ENCODE peak calls at places on chromosomes 5 and 9, in six cellular contexts. One of them, this sample, is unnamed.

GRCh38 chr5:122195784-122196394 is 66.5 kb downstream of the ZNF474 start:
- DNase-seq in BE2C: peak; percentile 35
- DNase-seq in IMR-90: peak; percentile 70
- DNase-seq in PC-9: no peak
- DNase-seq in WERI-Rb-1: peak; percentile 32
- DNase-seq in psoas muscle: no peak
- DNase-seq in this sample: peak; percentile 39

GRCh38 chr5:41686767-41687166 is 176.4 kb upstream of the PLCXD3 start:
- DNase-seq in BE2C: no peak
- DNase-seq in IMR-90: no peak
- DNase-seq in PC-9: no peak
- DNase-seq in WERI-Rb-1: no peak
- DNase-seq in psoas muscle: no peak
- DNase-seq in this sample: no peak

GRCh38 chr5:149452665-149453617 is 73.8 kb upstream of the IL17B start:
- DNase-seq in BE2C: no peak
- DNase-seq in IMR-90: peak; percentile 96
- DNase-seq in PC-9: no peak
- DNase-seq in WERI-Rb-1: no peak
- DNase-seq in psoas muscle: peak; percentile 84
- DNase-seq in this sample: no peak

GRCh38 chr5:132815454-132815853 is 2.4 kb downstream of the SOWAHA start:
- DNase-seq in BE2C: no peak
- DNase-seq in IMR-90: peak; percentile 55
- DNase-seq in PC-9: no peak
- DNase-seq in WERI-Rb-1: no peak
- DNase-seq in psoas muscle: no peak
- DNase-seq in this sample: no peak

GRCh38 chr9:120759755-120760400 is 33.3 kb downstream of the FBXW2 start:
- DNase-seq in BE2C: no peak
- DNase-seq in IMR-90: no peak
- DNase-seq in PC-9: no peak
- DNase-seq in WERI-Rb-1: no peak
- DNase-seq in psoas muscle: no peak
- DNase-seq in this sample: no peak

GRCh38 chr9:86585422-86586143 is 231.4 kb upstream of the TUT7 start:
- DNase-seq in BE2C: no peak
- DNase-seq in IMR-90: peak; percentile 26
- DNase-seq in PC-9: no peak
- DNase-seq in WERI-Rb-1: no peak
- DNase-seq in psoas muscle: no peak
- DNase-seq in this sample: no peak

GRCh38 chr9:73199886-73200285 is 48.2 kb downstream of the ANXA1 start:
- DNase-seq in BE2C: peak; percentile 8
- DNase-seq in IMR-90: no peak
- DNase-seq in PC-9: no peak
- DNase-seq in WERI-Rb-1: peak; percentile 82
- DNase-seq in psoas muscle: no peak
- DNase-seq in this sample: no peak

GRCh38 chr9:26744362-26744965 is 148.1 kb downstream of the CAAP1 start:
- DNase-seq in BE2C: no peak
- DNase-seq in IMR-90: peak; percentile 38
- DNase-seq in PC-9: no peak
- DNase-seq in WERI-Rb-1: no peak
- DNase-seq in psoas muscle: no peak
- DNase-seq in this sample: no peak

GRCh38 chr5:149605998-149606721 is 24.9 kb downstream of the ARHGEF37 start:
- DNase-seq in BE2C: no peak
- DNase-seq in IMR-90: peak; percentile 82
- DNase-seq in PC-9: peak; percentile 98
- DNase-seq in WERI-Rb-1: no peak
- DNase-seq in psoas muscle: peak; percentile 66
- DNase-seq in this sample: no peak

GRCh38 chr5:37471666-37472197 is 92.6 kb downstream of the WDR70 start:
- DNase-seq in BE2C: no peak
- DNase-seq in IMR-90: no peak
- DNase-seq in PC-9: no peak
- DNase-seq in WERI-Rb-1: no peak
- DNase-seq in psoas muscle: no peak
- DNase-seq in this sample: no peak

GRCh38 chr5:113059232-113059805 is 82.7 kb downstream of the DCP2 start:
- DNase-seq in BE2C: peak; percentile 95
- DNase-seq in IMR-90: peak; percentile 74
- DNase-seq in PC-9: no peak
- DNase-seq in WERI-Rb-1: no peak
- DNase-seq in psoas muscle: no peak
- DNase-seq in this sample: no peak

GRCh38 chr5:99553411-99553810 is 624.6 kb upstream of the CHD1 start:
- DNase-seq in BE2C: no peak
- DNase-seq in IMR-90: no peak
- DNase-seq in PC-9: no peak
- DNase-seq in WERI-Rb-1: no peak
- DNase-seq in psoas muscle: no peak
- DNase-seq in this sample: no peak

GRCh38 chr5:164627051-164627450 is 1121.6 kb downstream of the MAT2B start:
- DNase-seq in BE2C: no peak
- DNase-seq in IMR-90: no peak
- DNase-seq in PC-9: no peak
- DNase-seq in WERI-Rb-1: no peak
- DNase-seq in psoas muscle: no peak
- DNase-seq in this sample: no peak

GRCh38 chr9:132857031-132857430 is 21.1 kb downstream of the AK8 start:
- DNase-seq in BE2C: no peak
- DNase-seq in IMR-90: peak; percentile 72
- DNase-seq in PC-9: no peak
- DNase-seq in WERI-Rb-1: no peak
- DNase-seq in psoas muscle: peak; percentile 68
- DNase-seq in this sample: no peak

GRCh38 chr9:80401243-80401642 is 829.5 kb downstream of the TLE4 start:
- DNase-seq in BE2C: no peak
- DNase-seq in IMR-90: no peak
- DNase-seq in PC-9: no peak
- DNase-seq in WERI-Rb-1: no peak
- DNase-seq in psoas muscle: no peak
- DNase-seq in this sample: no peak

GRCh38 chr9:96617439-96618185 is 2.0 kb downstream of the CDC14B start:
- DNase-seq in BE2C: peak; percentile 11
- DNase-seq in IMR-90: no peak
- DNase-seq in PC-9: no peak
- DNase-seq in WERI-Rb-1: no peak
- DNase-seq in psoas muscle: no peak
- DNase-seq in this sample: no peak

GRCh38 chr5:95543017-95543705 is 11.6 kb downstream of the SKIC3 start:
- DNase-seq in BE2C: no peak
- DNase-seq in IMR-90: peak; percentile 32
- DNase-seq in PC-9: no peak
- DNase-seq in WERI-Rb-1: no peak
- DNase-seq in psoas muscle: no peak
- DNase-seq in this sample: no peak

GRCh38 chr5:543755-544674 is 19.8 kb upstream of the SLC9A3 start:
- DNase-seq in BE2C: peak; percentile 4
- DNase-seq in IMR-90: no peak
- DNase-seq in PC-9: no peak
- DNase-seq in WERI-Rb-1: no peak
- DNase-seq in psoas muscle: peak; percentile 66
- DNase-seq in this sample: no peak

GRCh38 chr5:172559004-172559932 is 81.8 kb upstream of the NEURL1B start:
- DNase-seq in BE2C: no peak
- DNase-seq in IMR-90: peak; percentile 89
- DNase-seq in PC-9: no peak
- DNase-seq in WERI-Rb-1: no peak
- DNase-seq in psoas muscle: peak; percentile 77
- DNase-seq in this sample: no peak

GRCh38 chr9:95038666-95039065 is 278.8 kb downstream of the FANCC start:
- DNase-seq in BE2C: no peak
- DNase-seq in IMR-90: no peak
- DNase-seq in PC-9: no peak
- DNase-seq in WERI-Rb-1: no peak
- DNase-seq in psoas muscle: no peak
- DNase-seq in this sample: no peak

GRCh38 chr5:102138243-102138653 is 157.8 kb downstream of the SLCO4C1 start:
- DNase-seq in BE2C: no peak
- DNase-seq in IMR-90: no peak
- DNase-seq in PC-9: no peak
- DNase-seq in WERI-Rb-1: no peak
- DNase-seq in psoas muscle: no peak
- DNase-seq in this sample: no peak

GRCh38 chr5:162685302-162685701 is 617.7 kb downstream of the GABRG2 start:
- DNase-seq in BE2C: no peak
- DNase-seq in IMR-90: no peak
- DNase-seq in PC-9: no peak
- DNase-seq in WERI-Rb-1: no peak
- DNase-seq in psoas muscle: no peak
- DNase-seq in this sample: no peak

GRCh38 chr5:109718632-109719031 is 28.9 kb downstream of the MAN2A1 start:
- DNase-seq in BE2C: no peak
- DNase-seq in IMR-90: peak; percentile 14
- DNase-seq in PC-9: no peak
- DNase-seq in WERI-Rb-1: no peak
- DNase-seq in psoas muscle: no peak
- DNase-seq in this sample: no peak

GRCh38 chr5:17105744-17106450 is 111.5 kb upstream of the BASP1 start:
- DNase-seq in BE2C: no peak
- DNase-seq in IMR-90: peak; percentile 84
- DNase-seq in PC-9: no peak
- DNase-seq in WERI-Rb-1: no peak
- DNase-seq in psoas muscle: peak; percentile 60
- DNase-seq in this sample: no peak

GRCh38 chr9:7756088-7756487 is 43.5 kb downstream of the DMAC1 start:
- DNase-seq in BE2C: no peak
- DNase-seq in IMR-90: no peak
- DNase-seq in PC-9: no peak
- DNase-seq in WERI-Rb-1: no peak
- DNase-seq in psoas muscle: no peak
- DNase-seq in this sample: no peak

GRCh38 chr5:78677777-78678668 is 29.5 kb upstream of the LHFPL2 start:
- DNase-seq in BE2C: peak; percentile 65
- DNase-seq in IMR-90: peak; percentile 98
- DNase-seq in PC-9: peak; percentile 90
- DNase-seq in WERI-Rb-1: no peak
- DNase-seq in psoas muscle: peak; percentile 76
- DNase-seq in this sample: no peak

GRCh38 chr9:133714606-133715294 is 23.4 kb downstream of the SARDH start:
- DNase-seq in BE2C: peak; percentile 90
- DNase-seq in IMR-90: peak; percentile 84
- DNase-seq in PC-9: no peak
- DNase-seq in WERI-Rb-1: no peak
- DNase-seq in psoas muscle: peak; percentile 70
- DNase-seq in this sample: no peak

GRCh38 chr5:90690317-90690716 is 131.7 kb downstream of the ADGRV1 start:
- DNase-seq in BE2C: no peak
- DNase-seq in IMR-90: no peak
- DNase-seq in PC-9: no peak
- DNase-seq in WERI-Rb-1: no peak
- DNase-seq in psoas muscle: no peak
- DNase-seq in this sample: no peak

GRCh38 chr5:1651971-1652872 is 128.5 kb upstream of the LPCAT1 start:
- DNase-seq in BE2C: no peak
- DNase-seq in IMR-90: no peak
- DNase-seq in PC-9: no peak
- DNase-seq in WERI-Rb-1: no peak
- DNase-seq in psoas muscle: peak; percentile 39
- DNase-seq in this sample: no peak
- H3K27me3 ChIP-seq in BE2C: peaks cover 33% of the 10 kb centered on the region
- H3K27me3 ChIP-seq in IMR-90: peaks cover 53% of the 10 kb centered on the region
- H3K27me3 ChIP-seq in PC-9: peaks cover 89% of the 10 kb centered on the region
- H3K27me3 ChIP-seq in WERI-Rb-1: peaks cover 21% of the 10 kb centered on the region
- H3K27me3 ChIP-seq in psoas muscle: no peaks in the 10 kb centered on the region
- H3K27me3 ChIP-seq in this sample: peaks cover 2% of the 10 kb centered on the region

GRCh38 chr9:33162721-33163311 is 4.3 kb downstream of the B4GALT1 start:
- DNase-seq in BE2C: no peak
- DNase-seq in IMR-90: peak; percentile 79
- DNase-seq in PC-9: peak; percentile 83
- DNase-seq in WERI-Rb-1: no peak
- DNase-seq in psoas muscle: peak; percentile 83
- DNase-seq in this sample: no peak

GRCh38 chr9:33163433-33164137 is 3.6 kb downstream of the B4GALT1 start:
- DNase-seq in BE2C: no peak
- DNase-seq in IMR-90: no peak
- DNase-seq in PC-9: no peak
- DNase-seq in WERI-Rb-1: no peak
- DNase-seq in psoas muscle: no peak
- DNase-seq in this sample: no peak

GRCh38 chr9:33165263-33166151 is 1.6 kb downstream of the B4GALT1 start:
- DNase-seq in BE2C: no peak
- DNase-seq in IMR-90: peak; percentile 83
- DNase-seq in PC-9: peak; percentile 92
- DNase-seq in WERI-Rb-1: no peak
- DNase-seq in psoas muscle: no peak
- DNase-seq in this sample: no peak

GRCh38 chr9:33166263-33167083 is 663 bp downstream of the B4GALT1 start:
- DNase-seq in BE2C: peak; percentile 41
- DNase-seq in IMR-90: no peak
- DNase-seq in PC-9: no peak
- DNase-seq in WERI-Rb-1: peak; percentile 19
- DNase-seq in psoas muscle: peak; percentile 85
- DNase-seq in this sample: no peak

DNA sequence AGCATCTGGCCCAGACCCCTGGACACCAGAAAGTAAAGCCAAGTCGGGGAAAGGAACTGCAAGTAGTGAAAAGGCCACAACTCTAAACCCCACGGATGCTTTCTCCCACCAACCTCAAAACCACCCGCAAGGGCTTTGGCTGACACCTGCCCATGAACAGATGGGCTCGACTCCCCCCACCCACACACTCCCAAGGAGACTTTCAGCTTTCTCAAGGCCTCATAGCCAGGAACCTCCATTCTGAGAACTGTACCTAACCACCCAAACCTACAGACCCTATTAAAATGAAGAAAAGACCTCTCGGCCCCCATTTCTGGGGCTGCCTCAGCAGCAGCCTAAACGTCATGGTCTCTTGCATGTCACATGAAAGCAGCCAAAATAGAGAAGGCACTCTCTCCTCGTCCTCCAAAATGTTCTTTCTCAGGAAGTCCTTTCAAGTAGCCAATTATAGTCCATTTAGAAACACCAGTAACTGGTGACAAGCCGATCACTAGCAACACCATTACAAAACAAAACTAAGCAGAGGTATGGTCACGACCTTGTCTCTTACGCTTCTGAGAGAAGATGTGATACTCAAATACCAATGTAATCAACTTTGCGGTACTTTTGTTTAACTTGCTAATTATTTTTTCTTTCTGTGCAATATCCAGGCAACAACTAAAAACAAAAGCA is 2.9 kb downstream of the B4GALT1 start:
- DNase-seq in BE2C: no peak
- DNase-seq in IMR-90: no peak
- DNase-seq in PC-9: no peak
- DNase-seq in WERI-Rb-1: peak; percentile 46
- DNase-seq in psoas muscle: no peak
- DNase-seq in this sample: no peak
- H3K4me3 ChIP-seq in BE2C: no peak overlapping the region
- H3K4me3 ChIP-seq in IMR-90: no peak overlapping the region
- H3K4me3 ChIP-seq in PC-9: peak overlapping the region; percentile 93
- H3K4me3 ChIP-seq in WERI-Rb-1: no peak overlapping the region
- H3K4me3 ChIP-seq in psoas muscle: peak overlapping the region; percentile 96
- H3K4me3 ChIP-seq in this sample: no peak overlapping the region

GRCh38 chr5:176616520-176616919 is 6.6 kb upstream of the GPRIN1 start:
- DNase-seq in BE2C: no peak
- DNase-seq in IMR-90: no peak
- DNase-seq in PC-9: no peak
- DNase-seq in WERI-Rb-1: no peak
- DNase-seq in psoas muscle: no peak
- DNase-seq in this sample: no peak
- H3K27me3 ChIP-seq in BE2C: peaks cover 13% of the 10 kb centered on the region
- H3K27me3 ChIP-seq in IMR-90: peaks cover 21% of the 10 kb centered on the region
- H3K27me3 ChIP-seq in PC-9: peaks cover 12% of the 10 kb centered on the region
- H3K27me3 ChIP-seq in WERI-Rb-1: no peaks in the 10 kb centered on the region
- H3K27me3 ChIP-seq in psoas muscle: no peaks in the 10 kb centered on the region
- H3K27me3 ChIP-seq in this sample: peaks cover 2% of the 10 kb centered on the region

GRCh38 chr9:118957585-118957984 is 411.6 kb downstream of the BRINP1 start:
- DNase-seq in BE2C: no peak
- DNase-seq in IMR-90: no peak
- DNase-seq in PC-9: no peak
- DNase-seq in WERI-Rb-1: no peak
- DNase-seq in psoas muscle: no peak
- DNase-seq in this sample: no peak
- H3K4me3 ChIP-seq in BE2C: no peak overlapping the region
- H3K4me3 ChIP-seq in IMR-90: no peak overlapping the region
- H3K4me3 ChIP-seq in PC-9: no peak overlapping the region
- H3K4me3 ChIP-seq in WERI-Rb-1: no peak overlapping the region
- H3K4me3 ChIP-seq in psoas muscle: no peak overlapping the region
- H3K4me3 ChIP-seq in this sample: no peak overlapping the region

This sample was measured in iPS DF 6.9.